ENCODE peak calls at places on chromosome 22, in five cellular contexts. L, D, B, M and P are unnamed samples. For H3K36me3, the result is how much of the 10 kb centered on the place peaks cover.

GRCh38 chr22:20101638-20102037 is 14.3 kb upstream of the RANBP1 start:
- DNase-seq in L (no peak), D (no peak), B (peak), M (no peak), P (no peak)

GRCh38 chr22:49210606-49211005 is 617.1 kb downstream of the BRD1 start:
- DNase-seq in L (no peak), D (no peak), B (no peak), M (no peak), P (no peak)

GRCh38 chr22:20600137-20600673 is 92.8 kb downstream of the MED15 start:
- DNase-seq in L (no peak), D (no peak), B (no peak), M (no peak), P (no peak)

GRCh38 chr22:27107824-27108223 is 450.4 kb downstream of the MIAT start:
- DNase-seq in L (peak), D (peak), B (peak), M (no peak), P (no peak)

GRCh38 chr22:49368976-49369725 is 458.5 kb downstream of the BRD1 start:
- DNase-seq in L (no peak), D (peak), B (no peak), M (no peak), P (no peak)

GRCh38 chr22:20207277-20208025 is 56.6 kb upstream of the CCDC188 start:
- DNase-seq in L (no peak), D (no peak), B (no peak), M (no peak), P (no peak)

GRCh38 chr22:34709641-34710040 is 356.3 kb upstream of the ISX start:
- DNase-seq in L (no peak), D (no peak), B (no peak), M (no peak), P (no peak)

GRCh38 chr22:36330655-36331305 is 57.0 kb downstream of the MYH9 start:
- DNase-seq in L (peak), D (peak), B (no peak), M (no peak), P (peak)

GRCh38 chr22:26748845-26749244 is 91.5 kb downstream of the MIAT start:
- DNase-seq in L (no peak), D (no peak), B (no peak), M (no peak), P (no peak)

GRCh38 chr22:17890245-17890671 is 116.0 kb upstream of the BID start:
- DNase-seq in L (no peak), D (peak), B (no peak), M (no peak), P (no peak)
- H3K36me3 ChIP-seq in L (under half), D (under half), B (under half), M (under half), P (half or more)

DNA sequence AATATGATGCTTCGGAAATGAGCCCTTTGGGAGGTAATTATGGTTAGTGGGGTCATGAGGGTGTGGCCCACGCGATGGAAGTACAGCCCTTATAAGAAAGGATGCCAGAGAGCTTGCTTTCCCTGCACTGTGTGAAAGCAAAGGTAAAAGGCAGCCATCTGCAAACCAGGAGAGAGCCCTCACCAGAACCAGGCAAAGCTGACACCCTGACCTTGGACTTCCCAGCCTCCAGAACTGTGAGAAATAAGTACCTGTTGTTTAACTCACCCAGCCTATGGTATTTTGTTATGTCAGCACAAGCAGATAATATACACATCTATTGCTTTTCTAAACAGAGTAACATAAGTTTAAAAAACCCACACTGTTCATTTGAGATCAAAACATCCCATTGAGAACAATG is 50.7 kb downstream of the SYN3 start:
- DNase-seq in L (no peak), D (no peak), B (no peak), M (no peak), P (no peak)
- H3K36me3 ChIP-seq in L (under half), D (under half), B (under half), M (under half), P (under half)

DNA sequence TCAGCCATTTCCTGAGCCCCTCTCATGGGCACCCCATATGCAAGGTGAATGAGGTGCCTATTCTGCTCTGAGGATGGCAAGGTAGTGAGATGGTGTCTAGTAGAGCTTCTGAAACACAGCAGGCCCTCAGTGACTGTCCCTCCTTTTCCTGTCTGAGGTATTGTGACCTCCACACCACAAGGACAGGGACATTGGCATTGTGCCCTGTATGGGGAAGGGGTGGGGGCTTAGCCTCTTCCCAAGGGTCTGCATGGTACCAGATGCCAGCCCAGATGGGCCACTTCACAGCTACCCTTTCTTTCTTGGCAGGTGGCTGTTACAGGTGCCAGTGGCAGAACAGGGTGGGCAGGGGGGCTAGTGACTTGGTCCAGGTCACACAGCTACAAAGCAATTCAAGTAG is 78.8 kb downstream of the CABIN1 start:
- DNase-seq in L (no peak), D (no peak), B (no peak), M (no peak), P (no peak)
- H3K36me3 ChIP-seq in L (half or more), D (under half), B (half or more), M (half or more), P (half or more)

DNA sequence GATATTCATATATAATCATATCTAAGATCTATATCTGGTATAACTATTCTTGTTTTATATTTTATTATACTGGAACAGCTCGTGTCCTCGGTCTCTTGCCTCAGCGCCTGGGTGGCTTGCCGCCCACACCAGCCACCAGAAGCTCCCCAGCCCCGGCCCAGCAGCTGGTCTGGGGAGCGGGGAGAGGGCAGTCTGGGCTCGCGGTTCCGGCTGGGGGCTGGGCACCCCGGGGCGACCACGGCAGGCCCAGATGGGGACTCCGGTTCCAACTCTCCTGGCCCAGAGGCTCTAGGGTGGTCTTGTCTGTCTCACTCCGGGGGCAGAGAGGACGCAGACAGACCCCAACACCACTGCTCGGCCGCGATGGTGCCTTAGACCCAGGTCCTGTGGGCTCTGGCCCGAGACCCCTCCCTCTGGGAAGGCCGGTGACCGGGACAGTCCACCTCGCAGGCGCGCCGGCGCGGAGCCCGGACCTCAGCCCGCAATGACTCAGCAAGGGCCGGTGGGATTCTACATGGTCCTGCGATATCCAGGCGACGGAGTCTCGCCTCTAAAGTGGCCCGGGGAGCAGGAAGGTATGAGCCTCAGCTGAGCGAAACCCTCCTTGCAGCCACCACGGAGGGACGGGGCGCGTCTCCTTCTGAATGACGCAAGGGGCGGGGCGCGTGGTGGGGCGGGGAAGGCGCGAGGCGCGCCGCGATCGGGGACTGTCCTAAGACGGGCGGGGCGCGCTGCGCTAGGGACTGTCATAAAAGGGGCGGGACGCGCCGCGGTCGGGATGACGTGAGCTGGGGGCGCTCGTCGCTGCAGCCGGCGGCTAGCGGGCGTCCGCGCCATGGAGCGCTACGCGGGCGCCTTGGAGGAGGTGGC is at the start of gene DGCR6:
- DNase-seq in L (no peak), D (no peak), B (peak), M (no peak), P (no peak)
- H3K36me3 ChIP-seq in L (under half), D (under half), B (under half), M (under half), P (under half)

GRCh38 chr22:31276426-31277167 is 15.7 kb downstream of the PIK3IP1 start:
- DNase-seq in L (no peak), D (no peak), B (no peak), M (no peak), P (no peak)

GRCh38 chr22:31274017-31274416 is 18.3 kb downstream of the PIK3IP1 start:
- DNase-seq in L (no peak), D (no peak), B (no peak), M (no peak), P (no peak)

GRCh38 chr22:31277741-31278642 is 14.3 kb downstream of the PIK3IP1 start:
- DNase-seq in L (no peak), D (no peak), B (no peak), M (no peak), P (peak)

GRCh38 chr22:31275018-31275417 is 17.3 kb downstream of the PIK3IP1 start:
- DNase-seq in L (no peak), D (peak), B (no peak), M (no peak), P (no peak)

GRCh38 chr22:31275576-31275975 is 16.7 kb downstream of the PIK3IP1 start:
- DNase-seq in L (no peak), D (no peak), B (no peak), M (no peak), P (no peak)
- H3K36me3 ChIP-seq in L (under half), D (under half), B (under half), M (under half), P (under half)